ENCODE peak calls at places on chromosome 15, in ten cellular contexts. C, P, U, G, Z, X, R, K, J and D are unnamed samples.
A peak's percentile ranks its signal among the peaks of the same experiment; 100 is the strongest.

GRCh38 chr15:83289160-83289559 is 4.7 kb upstream of the BNC1 start:
- DNase-seq in Z (no peak), K (no peak), U (no peak), C (peak; percentile 26), X (peak; percentile 44), R (no peak), P (no peak), G (no peak), J (no peak), D (no peak)

GRCh38 chr15:65824941-65825544 is 33.0 kb upstream of the DENND4A start:
- DNase-seq in U (no peak), Z (no peak), G (no peak), R (no peak), C (peak; percentile 12), P (no peak), X (peak; percentile 9), K (no peak), J (peak; percentile 10), D (no peak)

GRCh38 chr15:62786123-62786825 is 256.3 kb upstream of the TPM1 start:
- DNase-seq in K (no peak), X (no peak), P (no peak), Z (no peak), U (no peak), C (no peak), J (no peak), G (no peak), R (peak; percentile 21), D (peak; percentile 18)

GRCh38 chr15:47587938-47588817 is 129.1 kb upstream of the SEMA6D start:
- DNase-seq in R (no peak), U (no peak), P (no peak), C (no peak), Z (no peak), X (no peak), K (no peak), G (no peak), J (no peak), D (no peak)

GRCh38 chr15:100931143-100931890 is 12.2 kb downstream of the LRRK1 start:
- DNase-seq in C (no peak), P (no peak), Z (no peak), G (no peak), K (no peak), U (no peak), J (no peak), X (no peak), R (no peak), D (no peak)

GRCh38 chr15:70516408-70517193 is 246.8 kb downstream of the UACA start:
- DNase-seq in P (no peak), G (no peak), U (no peak), R (no peak), K (no peak), Z (no peak), X (no peak), C (no peak), J (no peak), D (no peak)

GRCh38 chr15:59174846-59175831 is 31.5 kb upstream of the LDHAL6B start:
- DNase-seq in P (peak; percentile 13), Z (no peak), U (peak; percentile 35), G (peak; percentile 57), C (peak; percentile 66), R (peak; percentile 87), K (no peak), X (peak; percentile 71), J (no peak), D (peak; percentile 75)

GRCh38 chr15:85408270-85408746 is 27.9 kb downstream of the AKAP13 start:
- DNase-seq in Z (no peak), U (no peak), R (peak; percentile 68), K (no peak), X (no peak), C (no peak), G (no peak), P (peak; percentile 45), J (no peak), D (no peak)

GRCh38 chr15:80567721-80568157 is 127.4 kb upstream of the ABHD17C start:
- DNase-seq in Z (peak; percentile 87), X (peak; percentile 82), K (no peak), J (peak; percentile 22), R (peak; percentile 93), U (no peak), G (peak; percentile 72), C (peak; percentile 82), P (no peak), D (peak; percentile 88)

GRCh38 chr15:88126695-88127476 is 129.7 kb downstream of the NTRK3 start:
- DNase-seq in Z (no peak), C (no peak), J (no peak), P (no peak), G (no peak), X (no peak), R (no peak), K (no peak), U (no peak), D (no peak)

GRCh38 chr15:41022487-41023090 is 69.3 kb downstream of the CHAC1 start:
- DNase-seq in Z (no peak), C (peak; percentile 59), X (peak; percentile 68), R (peak; percentile 87), G (peak; percentile 15), J (no peak), U (peak; percentile 19), K (peak; percentile 10), P (no peak), D (peak; percentile 80)

GRCh38 chr15:33021806-33022389 is 172.6 kb downstream of the FMN1 start:
- DNase-seq in G (peak; percentile 56), X (peak; percentile 85), C (peak; percentile 65), P (no peak), K (no peak), J (no peak), Z (no peak), R (peak; percentile 69), U (no peak), D (peak; percentile 71)

GRCh38 chr15:68991723-68992122 is 22.8 kb upstream of the NOX5 start:
- DNase-seq in G (no peak), U (no peak), K (no peak), R (no peak), J (peak; percentile 22), X (no peak), C (no peak), P (no peak), Z (no peak), D (no peak)

GRCh38 chr15:92377083-92377789 is 16.4 kb upstream of the ST8SIA2 start:
- DNase-seq in J (no peak), Z (peak; percentile 83), K (no peak), R (no peak), G (no peak), C (no peak), P (no peak), U (no peak), X (peak; percentile 4), D (no peak)

GRCh38 chr15:69802432-69802831 is 295.3 kb downstream of the TLE3 start:
- DNase-seq in C (no peak), J (no peak), P (no peak), K (no peak), Z (no peak), U (no peak), X (no peak), G (no peak), R (no peak), D (no peak)

GRCh38 chr15:28943146-28943545 is 57.4 kb downstream of the APBA2 start:
- DNase-seq in K (no peak), U (no peak), P (no peak), J (no peak), R (no peak), Z (peak; percentile 59), C (no peak), X (no peak), G (no peak), D (no peak)

GRCh38 chr15:77866186-77866585 is 211.3 kb downstream of the TBC1D2B start:
- DNase-seq in J (no peak), K (no peak), X (no peak), Z (peak; percentile 17), P (no peak), G (no peak), C (no peak), R (no peak), U (no peak), D (no peak)

GRCh38 chr15:92617197-92618037 is 38.2 kb downstream of the FAM174B start:
- DNase-seq in K (no peak), Z (peak; percentile 84), R (peak; percentile 89), U (no peak), P (no peak), C (no peak), X (peak; percentile 77), G (no peak), J (no peak), D (peak; percentile 99)

GRCh38 chr15:29528276-29528675 is 258.7 kb upstream of the NSMCE3 start:
- DNase-seq in G (no peak), Z (no peak), U (no peak), P (no peak), K (no peak), J (no peak), R (no peak), C (no peak), X (no peak), D (no peak)

GRCh38 chr15:36110659-36110993 is 468.8 kb upstream of the CDIN1 start:
- DNase-seq in G (no peak), Z (no peak), R (no peak), X (no peak), U (no peak), J (no peak), P (no peak), K (no peak), C (no peak), D (no peak)

GRCh38 chr15:79680721-79681120 is 216.1 kb downstream of the MTHFS start:
- DNase-seq in J (peak; percentile 2), Z (no peak), R (peak; percentile 76), X (peak; percentile 79), C (peak; percentile 24), U (no peak), G (peak; percentile 72), P (no peak), K (no peak), D (peak; percentile 52)

GRCh38 chr15:70569139-70569717 is 194.1 kb downstream of the UACA start:
- DNase-seq in C (peak; percentile 58), G (no peak), U (no peak), K (no peak), X (peak; percentile 54), R (peak; percentile 82), P (no peak), Z (no peak), J (no peak), D (peak; percentile 71)

GRCh38 chr15:47870300-47870955 is 153.1 kb downstream of the SEMA6D start:
- DNase-seq in Z (no peak), P (no peak), J (no peak), R (no peak), K (no peak), G (no peak), X (peak; percentile 56), C (no peak), U (no peak), D (no peak)

GRCh38 chr15:40338041-40338657 is 2.6 kb downstream of the CCDC9B start:
- DNase-seq in P (peak; percentile 73), X (peak; percentile 73), U (peak; percentile 82), Z (peak; percentile 82), K (peak; percentile 59), G (no peak), C (peak; percentile 75), J (no peak), R (peak; percentile 88), D (peak; percentile 75)

GRCh38 chr15:22930782-22931484 is 49.2 kb downstream of the CYFIP1 start:
- DNase-seq in Z (peak; percentile 86), U (no peak), P (no peak), C (peak; percentile 70), R (no peak), J (no peak), X (peak; percentile 40), K (no peak), G (no peak), D (no peak)

GRCh38 chr15:70741677-70742293 is 21.6 kb downstream of the UACA start:
- DNase-seq in X (peak; percentile 77), G (no peak), K (no peak), J (peak; percentile 54), P (no peak), C (peak; percentile 24), U (no peak), R (peak; percentile 76), Z (no peak), D (peak; percentile 71)

GRCh38 chr15:36370735-36371115 is 208.7 kb upstream of the CDIN1 start:
- DNase-seq in P (no peak), K (no peak), C (peak; percentile 13), J (no peak), Z (no peak), G (peak; percentile 48), R (peak; percentile 54), X (peak; percentile 95), U (no peak), D (peak; percentile 57)

GRCh38 chr15:50024183-50024795 is 94.7 kb downstream of the ATP8B4 start:
- DNase-seq in Z (no peak), G (no peak), J (no peak), U (no peak), C (no peak), R (no peak), P (no peak), K (no peak), X (no peak), D (no peak)